ENCODE peak calls at places on chromosomes 6 and 20, in seven cellular contexts. One of them, this sample, is unnamed.

GRCh38 chr6:118660218-118660569 is 8.8 kb upstream of the CEP85L start:
- DNase-seq in GM10248: no peak
- DNase-seq in BE2C: peak
- DNase-seq in heart right ventricle: no peak
- DNase-seq in osteocyte: no peak
- DNase-seq in cardiac muscle cell: peak
- DNase-seq in ovary: no peak
- DNase-seq in this sample: no peak

GRCh38 chr20:21395666-21396044 is 1.7 kb downstream of the NKX2-4 start:
- DNase-seq in GM10248: peak
- DNase-seq in BE2C: peak
- DNase-seq in heart right ventricle: no peak
- DNase-seq in osteocyte: no peak
- DNase-seq in cardiac muscle cell: no peak
- DNase-seq in ovary: no peak
- DNase-seq in this sample: no peak

GRCh38 chr6:3732345-3733141 is 19.0 kb downstream of the PXDC1 start:
- DNase-seq in GM10248: peak
- DNase-seq in BE2C: peak
- DNase-seq in heart right ventricle: peak
- DNase-seq in osteocyte: no peak
- DNase-seq in cardiac muscle cell: peak
- DNase-seq in ovary: peak
- DNase-seq in this sample: peak

GRCh38 chr6:166381381-166381732 is 1.4 kb downstream of the MPC1 start:
- DNase-seq in GM10248: no peak
- DNase-seq in BE2C: no peak
- DNase-seq in heart right ventricle: no peak
- DNase-seq in osteocyte: no peak
- DNase-seq in cardiac muscle cell: no peak
- DNase-seq in ovary: no peak
- DNase-seq in this sample: no peak

GRCh38 chr6:85458184-85458583 is 8.3 kb downstream of the NT5E start:
- DNase-seq in GM10248: no peak
- DNase-seq in BE2C: no peak
- DNase-seq in heart right ventricle: no peak
- DNase-seq in osteocyte: no peak
- DNase-seq in cardiac muscle cell: no peak
- DNase-seq in ovary: no peak
- DNase-seq in this sample: no peak

GRCh38 chr20:17925300-17925939 is 43.2 kb downstream of the SNX5 start:
- DNase-seq in GM10248: no peak
- DNase-seq in BE2C: no peak
- DNase-seq in heart right ventricle: no peak
- DNase-seq in osteocyte: no peak
- DNase-seq in cardiac muscle cell: no peak
- DNase-seq in ovary: no peak
- DNase-seq in this sample: no peak

GRCh38 chr6:52133326-52133725 is 45.9 kb upstream of the PKHD1 start:
- DNase-seq in GM10248: no peak
- DNase-seq in BE2C: no peak
- DNase-seq in heart right ventricle: no peak
- DNase-seq in osteocyte: no peak
- DNase-seq in cardiac muscle cell: no peak
- DNase-seq in ovary: no peak
- DNase-seq in this sample: no peak

GRCh38 chr6:131867744-131868143 is 59.9 kb downstream of the ENPP1 start:
- DNase-seq in GM10248: no peak
- DNase-seq in BE2C: no peak
- DNase-seq in heart right ventricle: no peak
- DNase-seq in osteocyte: no peak
- DNase-seq in cardiac muscle cell: no peak
- DNase-seq in ovary: no peak
- DNase-seq in this sample: no peak

GRCh38 chr6:112600168-112600567 is 253.0 kb downstream of the RFPL4B start:
- DNase-seq in GM10248: no peak
- DNase-seq in BE2C: no peak
- DNase-seq in heart right ventricle: no peak
- DNase-seq in osteocyte: no peak
- DNase-seq in cardiac muscle cell: no peak
- DNase-seq in ovary: no peak
- DNase-seq in this sample: no peak
- TF ChIP-seq CTCF in GM10248: no peak
- TF ChIP-seq CTCF in BE2C: no peak
- TF ChIP-seq CTCF in heart right ventricle: no peak
- TF ChIP-seq CTCF in osteocyte: peak
- TF ChIP-seq CTCF in cardiac muscle cell: peak
- TF ChIP-seq CTCF in ovary: no peak
- TF ChIP-seq CTCF in this sample: no peak

DNA sequence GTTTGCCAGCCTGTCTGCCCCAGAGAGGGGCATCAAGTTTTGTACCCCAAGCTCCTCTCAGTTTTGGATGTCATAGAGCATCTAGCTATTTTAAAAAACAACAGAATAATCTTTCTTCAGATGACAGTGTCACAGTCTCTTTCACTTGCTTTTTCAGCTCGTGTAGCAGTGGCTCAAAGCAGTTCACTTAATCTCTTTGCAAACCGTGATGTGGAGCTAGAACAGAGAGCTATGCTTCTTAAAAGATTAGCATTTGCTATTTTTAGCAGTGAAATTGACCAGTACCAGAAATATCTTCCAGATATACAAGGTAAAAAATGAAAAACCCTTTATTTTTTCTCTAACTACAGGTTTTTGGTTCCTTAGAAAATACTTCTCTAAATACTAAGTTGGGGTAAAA is 37.3 kb downstream of the PGM3 start:
- DNase-seq in GM10248: no peak
- DNase-seq in BE2C: no peak
- DNase-seq in heart right ventricle: no peak
- DNase-seq in osteocyte: no peak
- DNase-seq in cardiac muscle cell: peak
- DNase-seq in ovary: no peak
- DNase-seq in this sample: no peak
- TF ChIP-seq CTCF in GM10248: no peak
- TF ChIP-seq CTCF in BE2C: no peak
- TF ChIP-seq CTCF in heart right ventricle: no peak
- TF ChIP-seq CTCF in osteocyte: no peak
- TF ChIP-seq CTCF in cardiac muscle cell: no peak
- TF ChIP-seq CTCF in ovary: no peak
- TF ChIP-seq CTCF in this sample: no peak

GRCh38 chr20:59817406-59817805 is 116.0 kb downstream of the SYCP2 start:
- DNase-seq in GM10248: no peak
- DNase-seq in BE2C: no peak
- DNase-seq in heart right ventricle: no peak
- DNase-seq in osteocyte: peak
- DNase-seq in cardiac muscle cell: no peak
- DNase-seq in ovary: no peak
- DNase-seq in this sample: no peak
- TF ChIP-seq CTCF in GM10248: no peak
- TF ChIP-seq CTCF in BE2C: no peak
- TF ChIP-seq CTCF in heart right ventricle: no peak
- TF ChIP-seq CTCF in osteocyte: no peak
- TF ChIP-seq CTCF in cardiac muscle cell: no peak
- TF ChIP-seq CTCF in ovary: no peak
- TF ChIP-seq CTCF in this sample: no peak

GRCh38 chr6:153085239-153085638 is 45.8 kb downstream of the RGS17 start:
- DNase-seq in GM10248: no peak
- DNase-seq in BE2C: peak
- DNase-seq in heart right ventricle: no peak
- DNase-seq in osteocyte: no peak
- DNase-seq in cardiac muscle cell: no peak
- DNase-seq in ovary: no peak
- DNase-seq in this sample: no peak

GRCh38 chr6:153083869-153084268 is 47.2 kb downstream of the RGS17 start:
- DNase-seq in GM10248: no peak
- DNase-seq in BE2C: no peak
- DNase-seq in heart right ventricle: no peak
- DNase-seq in osteocyte: no peak
- DNase-seq in cardiac muscle cell: no peak
- DNase-seq in ovary: no peak
- DNase-seq in this sample: no peak

GRCh38 chr6:153086225-153086990 is 44.7 kb downstream of the RGS17 start:
- DNase-seq in GM10248: no peak
- DNase-seq in BE2C: no peak
- DNase-seq in heart right ventricle: no peak
- DNase-seq in osteocyte: no peak
- DNase-seq in cardiac muscle cell: no peak
- DNase-seq in ovary: no peak
- DNase-seq in this sample: no peak

GRCh38 chr6:153081914-153082313 is 49.2 kb downstream of the RGS17 start:
- DNase-seq in GM10248: no peak
- DNase-seq in BE2C: no peak
- DNase-seq in heart right ventricle: no peak
- DNase-seq in osteocyte: no peak
- DNase-seq in cardiac muscle cell: no peak
- DNase-seq in ovary: no peak
- DNase-seq in this sample: no peak

DNA sequence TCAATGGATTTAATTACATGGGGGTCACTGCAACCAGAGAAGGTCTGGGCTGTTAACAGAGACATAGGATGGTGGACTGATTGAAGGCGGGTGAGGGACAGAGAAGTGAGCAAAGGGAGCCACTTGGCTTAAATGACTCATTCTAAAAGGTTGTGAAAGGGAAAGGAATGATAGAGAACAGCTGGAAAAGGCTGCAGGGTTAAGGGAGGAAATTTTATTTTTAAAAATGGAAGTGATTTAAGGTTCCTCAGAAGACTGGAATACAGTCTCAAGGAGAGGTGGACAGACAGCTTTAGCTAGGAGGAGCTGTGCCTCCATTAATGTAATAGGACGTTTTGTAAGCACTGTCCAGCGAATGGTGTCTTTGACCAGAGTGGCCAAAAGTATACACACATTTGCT is 46.7 kb downstream of the RGS17 start:
- DNase-seq in GM10248: no peak
- DNase-seq in BE2C: no peak
- DNase-seq in heart right ventricle: no peak
- DNase-seq in osteocyte: no peak
- DNase-seq in cardiac muscle cell: no peak
- DNase-seq in ovary: no peak
- DNase-seq in this sample: peak
- TF ChIP-seq CTCF in GM10248: no peak
- TF ChIP-seq CTCF in BE2C: no peak
- TF ChIP-seq CTCF in heart right ventricle: no peak
- TF ChIP-seq CTCF in osteocyte: peak
- TF ChIP-seq CTCF in cardiac muscle cell: no peak
- TF ChIP-seq CTCF in ovary: no peak
- TF ChIP-seq CTCF in this sample: no peak

GRCh38 chr6:1890987-1891386 is 281.3 kb downstream of the FOXC1 start:
- DNase-seq in GM10248: no peak
- DNase-seq in BE2C: no peak
- DNase-seq in heart right ventricle: no peak
- DNase-seq in osteocyte: no peak
- DNase-seq in cardiac muscle cell: no peak
- DNase-seq in ovary: no peak
- DNase-seq in this sample: no peak

GRCh38 chr6:1895721-1896120 is 286.0 kb downstream of the FOXC1 start:
- DNase-seq in GM10248: no peak
- DNase-seq in BE2C: no peak
- DNase-seq in heart right ventricle: no peak
- DNase-seq in osteocyte: no peak
- DNase-seq in cardiac muscle cell: no peak
- DNase-seq in ovary: no peak
- DNase-seq in this sample: no peak

GRCh38 chr6:1892716-1893115 is 283.0 kb downstream of the FOXC1 start:
- DNase-seq in GM10248: no peak
- DNase-seq in BE2C: peak
- DNase-seq in heart right ventricle: no peak
- DNase-seq in osteocyte: no peak
- DNase-seq in cardiac muscle cell: no peak
- DNase-seq in ovary: no peak
- DNase-seq in this sample: no peak

GRCh38 chr6:1894954-1895353 is 285.2 kb downstream of the FOXC1 start:
- DNase-seq in GM10248: no peak
- DNase-seq in BE2C: no peak
- DNase-seq in heart right ventricle: no peak
- DNase-seq in osteocyte: no peak
- DNase-seq in cardiac muscle cell: no peak
- DNase-seq in ovary: no peak
- DNase-seq in this sample: peak

GRCh38 chr6:1893470-1894130 is 283.9 kb downstream of the FOXC1 start:
- DNase-seq in GM10248: no peak
- DNase-seq in BE2C: peak
- DNase-seq in heart right ventricle: no peak
- DNase-seq in osteocyte: no peak
- DNase-seq in cardiac muscle cell: peak
- DNase-seq in ovary: no peak
- DNase-seq in this sample: no peak
- TF ChIP-seq CTCF in GM10248: no peak
- TF ChIP-seq CTCF in BE2C: peak
- TF ChIP-seq CTCF in heart right ventricle: no peak
- TF ChIP-seq CTCF in osteocyte: peak
- TF ChIP-seq CTCF in cardiac muscle cell: peak
- TF ChIP-seq CTCF in ovary: no peak
- TF ChIP-seq CTCF in this sample: no peak

DNA sequence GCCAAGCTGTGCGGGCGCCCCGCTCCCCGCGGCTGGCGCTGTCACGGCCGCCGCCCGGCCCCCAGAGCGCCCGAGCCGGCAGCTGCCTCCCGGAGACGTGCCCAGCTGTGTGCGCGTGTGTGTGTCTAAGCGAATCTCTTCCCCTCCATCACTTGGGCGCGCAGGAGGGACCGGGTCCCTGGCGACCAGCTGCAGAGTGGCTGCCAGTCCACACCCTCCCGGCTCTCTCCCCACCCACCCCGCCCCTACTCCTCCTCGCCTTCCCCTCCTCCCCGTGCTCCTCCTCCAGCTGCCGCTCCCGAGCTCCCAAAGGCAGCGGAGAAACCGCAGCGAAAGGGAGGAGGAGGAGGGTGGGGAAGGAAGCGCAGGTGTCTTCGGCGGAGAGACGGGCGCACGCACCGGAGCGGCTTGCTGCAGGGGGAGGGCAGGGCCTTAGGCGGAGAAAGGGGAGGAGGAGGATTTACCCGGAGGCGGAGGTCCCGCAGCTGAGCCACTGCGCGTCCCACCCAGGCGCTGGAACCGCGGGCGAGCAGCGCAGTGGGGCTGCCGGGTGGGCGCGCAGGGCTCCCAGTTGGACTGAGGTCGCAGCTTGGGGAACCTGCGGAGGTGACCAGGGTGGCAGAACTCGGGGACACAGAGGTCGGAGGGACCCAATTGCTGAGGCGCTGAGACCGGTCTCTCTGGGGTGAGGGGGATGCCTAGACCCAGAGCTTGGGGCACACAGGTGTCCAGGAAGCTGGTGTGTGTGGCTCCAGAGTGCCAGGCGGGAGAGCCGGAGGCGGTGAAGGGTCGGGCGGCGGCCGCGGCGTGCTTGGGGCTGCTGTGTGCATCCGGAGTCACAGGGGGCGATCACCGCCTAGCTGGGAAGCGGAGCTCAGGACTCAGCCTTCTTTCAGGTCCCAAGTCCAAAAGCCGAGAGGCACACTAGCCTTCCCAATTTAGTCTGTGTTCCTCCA is at the start of gene HS3ST5:
- DNase-seq in GM10248: peak
- DNase-seq in BE2C: peak
- DNase-seq in heart right ventricle: peak
- DNase-seq in osteocyte: peak
- DNase-seq in cardiac muscle cell: peak
- DNase-seq in ovary: no peak
- DNase-seq in this sample: peak
- TF ChIP-seq CTCF in GM10248: peak
- TF ChIP-seq CTCF in BE2C: peak
- TF ChIP-seq CTCF in heart right ventricle: peak
- TF ChIP-seq CTCF in osteocyte: peak
- TF ChIP-seq CTCF in cardiac muscle cell: peak
- TF ChIP-seq CTCF in ovary: no peak
- TF ChIP-seq CTCF in this sample: no peak

This sample was measured in mammary epithelial cell.